ENCODE peak calls at places on chromosomes 16 and 17, in five cellular contexts. D is activated gamma-delta T cell treated with anti-CD3 and anti-CD28 coated beads, Interleukin-2, amount 50 U/mL, for 16 hours; J is epithelial cell of esophagus; U is COR-L47; L is adrenal gland. P is an unnamed sample.

GRCh38 chr17:32157225-32157624 is 14.9 kb downstream of the RHOT1 start:
- DNase-seq in D (no peak), J (no peak), U (no peak), L (no peak), P (no peak)

GRCh38 chr16:4332083-4332482 is 16.2 kb downstream of the GLIS2 start:
- DNase-seq in D (no peak), J (no peak), U (no peak), L (no peak), P (no peak)

GRCh38 chr17:82376042-82376730 is 4.6 kb downstream of the UTS2R start:
- DNase-seq in D (no peak), J (no peak), U (no peak), L (no peak), P (no peak)

GRCh38 chr17:81027038-81027437 is 7.9 kb upstream of the BAIAP2 start:
- DNase-seq in D (no peak), J (no peak), U (no peak), L (no peak), P (no peak)

GRCh38 chr17:4147751-4148310 is 4.8 kb downstream of the CYB5D2 start:
- DNase-seq in D (no peak), J (no peak), U (no peak), L (no peak), P (no peak)

GRCh38 chr17:5049314-5049819 is 14.1 kb upstream of the SLC52A1 start:
- DNase-seq in D (peak; percentile 38), J (no peak), U (no peak), L (no peak), P (no peak)

GRCh38 chr17:49360796-49361128 is 1.3 kb downstream of the ZNF652 start:
- DNase-seq in D (no peak), J (no peak), U (no peak), L (peak; percentile 37), P (no peak)

GRCh38 chr16:70553175-70553574 is 29.6 kb downstream of the SF3B3 start:
- DNase-seq in D (no peak), J (peak; percentile 49), U (no peak), L (no peak), P (no peak)

GRCh38 chr16:55543470-55543869 is 23.0 kb upstream of the CAPNS2 start:
- DNase-seq in D (no peak), J (peak; percentile 27), U (no peak), L (no peak), P (no peak)